ENCODE peak calls at places on chromosomes 16 and 17, in seven cellular contexts. W is cardiac septum; P is NCI-H524; E is mucosa of descending colon; X is EL; K is T-helper 17 cell; Q is activated T-cell treated with anti-CD3 and anti-CD28 coated beads, Interleukin-2, amount 50 U/mL, for 72 hours. U is an unnamed sample.

GRCh38 chr17:7842950-7843535 is 9.0 kb downstream of the KDM6B start:
- DNase-seq in Q (peak), K (peak), W (peak), P (no peak), X (peak), E (peak), U (no peak)

GRCh38 chr16:55868980-55869379 is 6.2 kb downstream of the CES5A start:
- DNase-seq in E (no peak), W (no peak), K (no peak), Q (no peak), X (no peak), P (no peak), U (no peak)

GRCh38 chr17:2084766-2085647 is 30.1 kb downstream of the HIC1 start:
- DNase-seq in W (no peak), Q (no peak), P (no peak), X (peak), E (peak), K (no peak), U (peak)

GRCh38 chr17:43570518-43570928 is 24.4 kb upstream of the ETV4 start:
- DNase-seq in X (peak), K (no peak), W (no peak), E (no peak), P (no peak), Q (no peak), U (no peak)

GRCh38 chr17:35748323-35748960 is 4.6 kb downstream of the GAS2L2 start:
- DNase-seq in W (no peak), E (peak), P (no peak), Q (no peak), X (peak), K (no peak), U (no peak)

GRCh38 chr17:67637901-67638641 is 79.7 kb upstream of the NOL11 start:
- DNase-seq in W (no peak), K (no peak), P (no peak), Q (no peak), X (no peak), E (peak), U (no peak)

GRCh38 chr16:22092143-22092933 is at the start of gene VWA3A:
- DNase-seq in K (no peak), Q (no peak), P (no peak), W (no peak), X (peak), E (no peak), U (no peak)

GRCh38 chr17:76866774-76867577 is 1.2 kb upstream of the MGAT5B start:
- DNase-seq in Q (no peak), W (no peak), K (no peak), P (peak), X (peak), E (no peak), U (no peak)

GRCh38 chr16:81649561-81649960 is 129.5 kb upstream of the PLCG2 start:
- DNase-seq in X (no peak), K (no peak), Q (no peak), E (no peak), W (no peak), P (no peak), U (no peak)

GRCh38 chr16:2226245-2226793 is 2.9 kb downstream of the E4F1 start:
- DNase-seq in E (peak), Q (no peak), X (peak), K (no peak), W (no peak), P (no peak), U (no peak)

GRCh38 chr16:15810949-15811348 is 45.9 kb downstream of the MYH11 start:
- DNase-seq in P (no peak), W (no peak), K (no peak), E (no peak), Q (no peak), X (no peak), U (no peak)

GRCh38 chr17:15651001-15651582 is 31.6 kb upstream of the FBXW10B start:
- DNase-seq in Q (no peak), K (no peak), W (peak), X (peak), E (peak), P (no peak), U (peak)

GRCh38 chr16:10871157-10871991 is 5.6 kb upstream of the CIITA start:
- DNase-seq in E (peak), K (no peak), W (no peak), Q (peak), X (peak), P (peak), U (peak)

GRCh38 chr16:79776243-79776884 is 175.8 kb upstream of the MAF start:
- DNase-seq in X (no peak), E (no peak), P (peak), W (no peak), K (no peak), Q (no peak), U (no peak)

GRCh38 chr16:12215302-12216105 is 239.0 kb downstream of the SNX29 start:
- DNase-seq in X (no peak), Q (no peak), P (peak), K (no peak), E (no peak), W (no peak), U (no peak)

GRCh38 chr17:69961488-69962145 is 113.4 kb upstream of the KCNJ16 start:
- DNase-seq in Q (no peak), W (no peak), K (no peak), E (no peak), X (no peak), P (no peak), U (no peak)

GRCh38 chr16:9516444-9516843 is 425.0 kb downstream of the HAPSTR1 start:
- DNase-seq in K (no peak), Q (no peak), P (no peak), E (no peak), W (no peak), X (no peak), U (no peak)

GRCh38 chr16:66842765-66843164 is 1.4 kb upstream of the CA7 start:
- DNase-seq in K (no peak), X (peak), P (no peak), E (no peak), Q (no peak), W (no peak), U (no peak)

GRCh38 chr17:82219083-82219482 is 6.4 kb upstream of the CCDC57 start:
- DNase-seq in P (no peak), X (no peak), Q (no peak), K (no peak), W (no peak), E (no peak), U (no peak)

GRCh38 chr17:37651846-37652245 is 8.6 kb upstream of the DDX52 start:
- DNase-seq in X (no peak), P (no peak), K (no peak), E (no peak), W (no peak), Q (no peak), U (no peak)

GRCh38 chr17:83199500-83200201 is 120.2 kb downstream of the METRNL start:
- DNase-seq in Q (peak), P (no peak), W (peak), K (peak), E (peak), X (peak), U (peak)

GRCh38 chr17:74924250-74924948 is at the start of gene OTOP2:
- DNase-seq in X (no peak), E (peak), Q (peak), P (peak), K (no peak), W (peak), U (peak)

GRCh38 chr17:66676421-66676820 is 158.5 kb upstream of the CACNG5 start:
- DNase-seq in Q (no peak), P (no peak), E (peak), X (peak), K (no peak), W (no peak), U (no peak)

GRCh38 chr17:82836823-82837357 is 2.9 kb downstream of the ZNF750 start:
- DNase-seq in W (no peak), E (no peak), Q (no peak), K (no peak), P (no peak), X (no peak), U (no peak)